ENCODE peak calls at places on chromosomes 11 and 22, in eight cellular contexts. F is fibroblast of lung, X is neural crest cell, K is brain microvascular endothelial cell, J is epithelial cell of esophagus, R is neural progenitor cell, N is WTC11, M is keratinocyte. Z is an unnamed sample.

GRCh38 chr11:17413414-17414316 is 25.2 kb upstream of the KCNJ11 start:
- DNase-seq in N (no peak), K (no peak), X (no peak), M (no peak), F (no peak), R (no peak), J (no peak), Z (no peak)

GRCh38 chr11:45774023-45774655 is 30.8 kb upstream of the SLC35C1 start:
- DNase-seq in K (no peak), X (no peak), N (no peak), R (no peak), F (no peak), J (no peak), M (no peak), Z (no peak)

GRCh38 chr11:130945945-130946344 is 29.7 kb upstream of the SNX19 start:
- DNase-seq in N (no peak), X (no peak), F (peak; percentile 94), K (peak; percentile 77), M (no peak), R (no peak), J (peak; percentile 75), Z (peak; percentile 52)

GRCh38 chr11:110290591-110291334 is 5.7 kb downstream of the RDX start:
- DNase-seq in R (no peak), N (no peak), M (no peak), F (no peak), X (no peak), J (no peak), K (no peak), Z (no peak)

GRCh38 chr11:119169272-119169719 is 771 bp downstream of the NLRX1 start:
- DNase-seq in R (peak; percentile 58), M (no peak), X (no peak), K (no peak), J (peak; percentile 50), F (peak; percentile 69), N (peak; percentile 63), Z (peak; percentile 65)

GRCh38 chr22:46574993-46575914 is 37.8 kb upstream of the CELSR1 start:
- DNase-seq in K (no peak), N (peak; percentile 37), M (no peak), F (no peak), R (peak; percentile 30), J (peak; percentile 33), X (no peak), Z (peak; percentile 16)

GRCh38 chr11:72826942-72827480 is 12.8 kb downstream of the ATG16L2 start:
- DNase-seq in F (no peak), X (no peak), K (no peak), J (no peak), N (no peak), R (no peak), M (no peak), Z (no peak)

GRCh38 chr11:47305734-47306483 is 36.0 kb downstream of the MADD start:
- DNase-seq in R (no peak), X (no peak), N (no peak), K (peak; percentile 5), F (no peak), M (no peak), J (peak; percentile 22), Z (peak; percentile 19)

DNA sequence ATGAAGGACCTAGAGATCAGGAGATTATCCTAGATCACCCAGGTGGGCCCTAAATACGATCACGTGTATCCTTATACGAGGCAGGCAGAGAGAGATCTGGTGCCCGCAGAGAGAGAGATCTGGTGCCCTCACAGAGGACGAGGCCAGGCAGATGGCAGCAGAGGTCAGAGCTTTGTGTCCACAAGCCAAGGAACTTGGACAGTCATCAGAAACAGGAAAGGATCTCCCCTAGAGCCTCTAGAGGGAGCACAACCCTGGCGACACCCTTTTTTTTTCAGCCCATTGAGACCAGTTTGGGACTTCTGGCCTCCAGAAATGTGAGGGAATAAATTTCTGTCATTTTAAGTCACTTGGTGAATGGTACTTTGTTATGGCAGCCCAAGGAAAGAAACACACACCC is 25.5 kb upstream of the TIMP3 start:
- DNase-seq in N (no peak), X (no peak), R (peak; percentile 30), J (no peak), M (no peak), F (no peak), K (no peak), Z (peak; percentile 29)
- TF ChIP-seq CTCF in N (no peak), X (peak; percentile 54), R (peak; percentile 55), J (peak; percentile 39), M (peak; percentile 39), F (peak; percentile 26), K (peak; percentile 65), Z (peak; percentile 23)

GRCh38 chr11:64000740-64001514 is 14.7 kb downstream of the OTUB1 start:
- DNase-seq in N (peak; percentile 23), F (no peak), K (no peak), M (no peak), R (peak; percentile 38), J (no peak), X (no peak), Z (no peak)
- TF ChIP-seq CTCF in N (no peak), F (no peak), K (no peak), M (no peak), R (peak; percentile 2), J (no peak), X (peak; percentile 4), Z (no peak)

DNA sequence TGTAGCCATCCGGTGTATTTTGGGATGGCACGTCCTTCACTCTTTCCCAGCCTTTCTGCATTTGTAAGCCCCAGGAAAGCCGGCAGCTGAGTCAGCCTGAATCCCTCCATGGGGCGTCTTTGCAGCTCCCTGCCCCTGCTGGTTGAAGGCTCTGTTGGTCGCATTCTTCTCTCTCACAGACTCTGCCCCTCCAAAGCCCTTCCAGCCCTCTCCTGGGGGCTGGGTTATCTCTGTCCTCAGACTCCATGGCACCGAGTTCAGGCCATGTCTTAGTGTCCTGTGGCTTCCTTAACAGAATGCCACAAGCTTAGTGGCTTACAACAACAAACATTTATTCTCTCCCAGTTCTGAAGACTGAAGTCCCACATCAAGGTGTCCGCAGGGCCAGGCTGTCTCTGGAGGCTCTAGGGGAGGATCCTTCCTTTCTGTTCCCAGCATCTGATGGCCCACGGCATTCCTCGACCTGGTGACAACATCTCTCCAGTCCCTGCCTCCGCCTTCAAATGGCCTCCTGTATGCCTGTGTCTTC is 62.2 kb downstream of the BCR start:
- DNase-seq in F (peak; percentile 58), K (peak; percentile 55), J (peak; percentile 24), N (peak; percentile 85), R (peak; percentile 88), M (no peak), X (peak; percentile 29), Z (no peak)
- TF ChIP-seq CTCF in F (no peak), K (peak; percentile 56), J (peak; percentile 8), N (no peak), R (no peak), M (no peak), X (no peak), Z (no peak)

GRCh38 chr11:126308271-126308671 is 4.4 kb downstream of the DCPS start:
- DNase-seq in M (no peak), X (no peak), R (no peak), N (no peak), J (no peak), K (no peak), F (no peak), Z (no peak)

GRCh38 chr11:126304457-126305072 is 705 bp downstream of the DCPS start:
- DNase-seq in R (no peak), M (no peak), F (no peak), J (no peak), N (no peak), K (no peak), X (no peak), Z (peak; percentile 21)

GRCh38 chr11:126310229-126310991 is 6.5 kb downstream of the DCPS start:
- DNase-seq in J (peak; percentile 69), X (peak; percentile 82), N (peak; percentile 82), M (no peak), F (peak; percentile 58), R (peak; percentile 88), K (peak; percentile 66), Z (peak; percentile 78)

GRCh38 chr11:126305699-126306098 is 1.8 kb downstream of the DCPS start:
- DNase-seq in N (no peak), X (no peak), J (no peak), K (no peak), M (no peak), R (no peak), F (no peak), Z (no peak)

DNA sequence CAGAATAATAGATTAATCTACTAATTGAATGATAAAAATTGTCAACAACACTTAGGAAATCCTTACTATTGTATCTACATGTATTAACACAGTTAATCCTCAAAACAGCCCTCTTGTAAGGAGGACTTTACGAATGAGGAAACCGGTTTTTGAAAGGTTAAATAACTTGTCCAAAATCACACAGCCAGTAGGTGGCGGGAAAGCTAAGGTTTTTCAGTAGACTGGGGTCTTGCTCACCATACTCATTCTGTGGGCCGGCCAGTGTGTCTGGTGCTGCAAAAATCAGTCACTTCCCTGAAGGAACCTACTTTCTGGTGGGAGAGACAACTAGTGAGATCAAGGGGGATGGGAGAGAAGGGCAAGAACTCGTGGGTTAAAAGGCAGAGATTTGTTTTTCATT is 3.8 kb downstream of the DCPS start:
- DNase-seq in M (no peak), X (peak; percentile 59), R (peak; percentile 62), N (peak; percentile 55), F (peak; percentile 39), J (peak; percentile 56), K (peak; percentile 40), Z (peak; percentile 45)
- TF ChIP-seq CTCF in M (peak; percentile 45), X (peak; percentile 65), R (peak; percentile 56), N (no peak), F (peak; percentile 43), J (peak; percentile 52), K (peak; percentile 69), Z (peak; percentile 28)